ENCODE peak calls at places on chromosomes 11 and 22, in five cellular contexts. T is H1, P is mesenchymal stem cell, E is IMR-90, V is H9. Z is an unnamed sample.

GRCh38 chr11:34243620-34244493 is 114.0 kb downstream of the ABTB2 start:
- DNase-seq in T (no peak), P (peak), V (no peak), E (peak), Z (no peak)

GRCh38 chr11:75639752-75640151 is 29.1 kb downstream of the MAP6 start:
- DNase-seq in T (no peak), E (peak), P (peak), V (no peak), Z (no peak)

GRCh38 chr11:67389477-67389876 is 2.3 kb upstream of the RAD9A start:
- DNase-seq in T (peak), E (no peak), P (peak), V (peak), Z (no peak)

GRCh38 chr11:2582436-2582931 is 117.3 kb downstream of the KCNQ1OT1 start:
- DNase-seq in V (peak), P (no peak), E (no peak), T (peak), Z (no peak)

GRCh38 chr11:85725510-85726258 is 39.7 kb upstream of the CCDC89 start:
- DNase-seq in V (no peak), T (no peak), E (peak), P (peak), Z (no peak)

GRCh38 chr11:47611240-47611863 is 17.1 kb upstream of the C1QTNF4 start:
- DNase-seq in P (no peak), V (no peak), E (no peak), T (no peak), Z (no peak)

GRCh38 chr22:25933158-25933788 is 191.3 kb downstream of the MYO18B start:
- DNase-seq in P (no peak), E (no peak), T (no peak), V (no peak), Z (no peak)

GRCh38 chr22:49972163-49973017 is 11.8 kb downstream of the PIM3 start:
- DNase-seq in T (peak), P (no peak), E (no peak), V (peak), Z (no peak)

GRCh38 chr22:33014621-33015020 is 43.6 kb downstream of the SYN3 start:
- DNase-seq in V (no peak), E (no peak), P (no peak), T (no peak), Z (no peak)

GRCh38 chr22:24108073-24108472 is 73.2 kb upstream of the SUSD2 start:
- DNase-seq in P (no peak), V (peak), E (no peak), T (no peak), Z (no peak)

GRCh38 chr11:35689081-35689996 is 26.8 kb downstream of the TRIM44 start:
- DNase-seq in E (no peak), V (no peak), T (no peak), P (no peak), Z (no peak)

GRCh38 chr11:3164540-3165151 is 464 bp downstream of the OSBPL5 start:
- DNase-seq in T (no peak), P (no peak), E (no peak), V (no peak), Z (no peak)

GRCh38 chr11:9455722-9456121 is 5.1 kb upstream of the ZNF143 start:
- DNase-seq in T (no peak), E (no peak), V (no peak), P (no peak), Z (no peak)

GRCh38 chr22:28594784-28595324 is 84.8 kb downstream of the TTC28 start:
- DNase-seq in T (no peak), P (peak), V (no peak), E (peak), Z (peak)

GRCh38 chr11:102341844-102342318 is 5.1 kb upstream of the BIRC2 start:
- DNase-seq in E (peak), T (peak), P (peak), V (peak), Z (peak)

GRCh38 chr11:94767701-94768601 is at the start of gene AMOTL1:
- DNase-seq in V (peak), P (peak), E (peak), T (peak), Z (peak)

GRCh38 chr11:131495417-131495816 is 125.0 kb downstream of the NTM start:
- DNase-seq in E (no peak), P (no peak), T (no peak), V (no peak), Z (no peak)

GRCh38 chr22:26364066-26365015 is 64.7 kb upstream of the ASPHD2 start:
- DNase-seq in T (peak), E (peak), P (peak), V (peak), Z (peak)

GRCh38 chr11:80462211-80462610 is 1021.4 kb upstream of the TENM4 start:
- DNase-seq in T (no peak), P (peak), E (no peak), V (no peak), Z (no peak)

GRCh38 chr11:46679252-46680163 is 20.9 kb downstream of the ARHGAP1 start:
- DNase-seq in P (no peak), T (no peak), E (no peak), V (no peak), Z (no peak)

GRCh38 chr11:13717331-13717730 is 48.9 kb downstream of the FAR1 start:
- DNase-seq in V (no peak), P (peak), E (peak), T (no peak), Z (no peak)

GRCh38 chr22:46053563-46054090 is 76.7 kb upstream of the WNT7B start:
- DNase-seq in E (peak), V (no peak), T (no peak), P (no peak), Z (no peak)

GRCh38 chr22:23226497-23226850 is 46.2 kb downstream of the BCR start:
- DNase-seq in E (no peak), T (no peak), P (no peak), V (no peak), Z (no peak)

GRCh38 chr11:111157571-111157970 is 88.0 kb upstream of the POU2AF2 start:
- DNase-seq in T (no peak), V (no peak), E (no peak), P (no peak), Z (no peak)
- H2BK15ac ChIP-seq in T (no peak), V (no peak), E (no peak), P (no peak), Z (no peak)

GRCh38 chr11:15180212-15180814 is 65.6 kb downstream of the INSC start:
- DNase-seq in V (no peak), E (no peak), T (no peak), P (peak), Z (no peak)

GRCh38 chr11:15176646-15177163 is 62.0 kb downstream of the INSC start:
- DNase-seq in T (no peak), E (no peak), V (no peak), P (no peak), Z (no peak)

GRCh38 chr11:15179167-15179566 is 64.4 kb downstream of the INSC start:
- DNase-seq in T (no peak), E (peak), P (no peak), V (no peak), Z (no peak)

GRCh38 chr11:15177491-15177890 is 62.8 kb downstream of the INSC start:
- DNase-seq in P (no peak), V (no peak), T (no peak), E (no peak), Z (no peak)

GRCh38 chr11:15178214-15178613 is 63.5 kb downstream of the INSC start:
- DNase-seq in P (no peak), T (peak), V (no peak), E (no peak), Z (no peak)
- H2BK120ac ChIP-seq in P (no peak), T (no peak), V (no peak), E (peak), Z (no peak)

GRCh38 chr11:126781942-126782341 is 218.6 kb downstream of the KIRREL3 start:
- DNase-seq in T (no peak), V (no peak), P (no peak), E (no peak), Z (no peak)

DNA sequence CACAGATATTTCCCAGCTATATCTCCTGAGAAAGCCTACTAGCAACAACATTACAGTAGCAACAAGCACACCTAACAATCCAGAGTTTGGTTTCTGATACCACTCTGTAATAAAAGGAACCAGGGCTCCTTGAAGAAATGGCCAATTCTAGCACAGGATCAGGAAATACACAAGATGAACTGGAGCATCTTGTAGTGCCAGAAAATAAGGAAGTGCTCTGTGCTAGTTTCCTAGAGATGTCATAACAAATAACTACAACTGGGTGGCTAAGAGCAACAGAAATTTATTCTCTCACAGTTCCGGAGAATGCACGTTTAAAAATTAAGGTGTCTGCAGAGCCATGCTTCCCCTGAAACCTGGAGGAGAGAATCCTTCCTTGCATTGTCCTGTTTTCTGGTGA is 217.8 kb downstream of the KIRREL3 start:
- DNase-seq in T (no peak), V (no peak), E (no peak), P (no peak), Z (no peak)
- H2AFZ ChIP-seq in T (no peak), V (no peak), E (no peak), P (no peak), Z (no peak)

DNA sequence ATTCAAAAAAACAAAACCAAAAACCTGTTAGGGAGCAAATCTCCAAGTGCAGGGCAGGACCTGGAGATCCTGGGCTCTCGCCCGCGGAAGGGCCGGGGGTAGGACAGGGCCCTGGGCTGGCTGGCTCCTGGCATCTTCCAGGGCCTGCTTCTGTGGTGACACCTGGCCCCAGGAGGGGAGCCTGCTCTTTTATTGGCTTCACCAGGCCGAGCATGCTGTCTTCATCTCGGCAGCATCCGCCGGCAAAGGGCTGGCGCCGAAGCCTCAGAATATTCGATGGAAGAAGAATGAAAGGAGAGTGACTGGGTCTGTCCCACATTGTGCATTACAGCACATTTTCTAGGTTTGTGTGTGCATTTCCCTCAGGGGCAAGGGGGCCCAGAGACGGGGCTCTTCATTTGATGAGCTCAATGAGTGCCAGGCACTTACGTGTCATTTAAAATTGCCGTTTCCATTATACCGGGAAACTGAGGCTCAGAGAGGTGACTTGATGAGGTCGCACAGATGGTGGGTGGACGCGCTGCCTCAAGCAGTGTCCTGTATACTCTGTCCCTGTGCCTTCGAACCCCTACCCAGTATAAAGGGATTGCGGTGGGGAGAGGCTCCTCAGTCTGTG is 70.0 kb downstream of the RBX1 start:
- DNase-seq in E (no peak), T (peak), V (peak), P (peak), Z (no peak)
- H2BK15ac ChIP-seq in E (peak), T (peak), V (no peak), P (peak), Z (no peak)

GRCh38 chr11:121479839-121480238 is 27.1 kb upstream of the SORL1-AS1 start:
- DNase-seq in E (no peak), V (no peak), T (no peak), P (no peak), Z (no peak)

GRCh38 chr11:121485221-121485620 is 32.5 kb upstream of the SORL1-AS1 start:
- DNase-seq in T (no peak), P (no peak), V (no peak), E (no peak), Z (no peak)

GRCh38 chr11:121483805-121484478 is 31.2 kb upstream of the SORL1-AS1 start:
- DNase-seq in T (no peak), V (no peak), P (no peak), E (no peak), Z (no peak)

GRCh38 chr11:121479355-121479754 is 26.6 kb upstream of the SORL1-AS1 start:
- DNase-seq in E (no peak), T (peak), P (no peak), V (peak), Z (no peak)

DNA sequence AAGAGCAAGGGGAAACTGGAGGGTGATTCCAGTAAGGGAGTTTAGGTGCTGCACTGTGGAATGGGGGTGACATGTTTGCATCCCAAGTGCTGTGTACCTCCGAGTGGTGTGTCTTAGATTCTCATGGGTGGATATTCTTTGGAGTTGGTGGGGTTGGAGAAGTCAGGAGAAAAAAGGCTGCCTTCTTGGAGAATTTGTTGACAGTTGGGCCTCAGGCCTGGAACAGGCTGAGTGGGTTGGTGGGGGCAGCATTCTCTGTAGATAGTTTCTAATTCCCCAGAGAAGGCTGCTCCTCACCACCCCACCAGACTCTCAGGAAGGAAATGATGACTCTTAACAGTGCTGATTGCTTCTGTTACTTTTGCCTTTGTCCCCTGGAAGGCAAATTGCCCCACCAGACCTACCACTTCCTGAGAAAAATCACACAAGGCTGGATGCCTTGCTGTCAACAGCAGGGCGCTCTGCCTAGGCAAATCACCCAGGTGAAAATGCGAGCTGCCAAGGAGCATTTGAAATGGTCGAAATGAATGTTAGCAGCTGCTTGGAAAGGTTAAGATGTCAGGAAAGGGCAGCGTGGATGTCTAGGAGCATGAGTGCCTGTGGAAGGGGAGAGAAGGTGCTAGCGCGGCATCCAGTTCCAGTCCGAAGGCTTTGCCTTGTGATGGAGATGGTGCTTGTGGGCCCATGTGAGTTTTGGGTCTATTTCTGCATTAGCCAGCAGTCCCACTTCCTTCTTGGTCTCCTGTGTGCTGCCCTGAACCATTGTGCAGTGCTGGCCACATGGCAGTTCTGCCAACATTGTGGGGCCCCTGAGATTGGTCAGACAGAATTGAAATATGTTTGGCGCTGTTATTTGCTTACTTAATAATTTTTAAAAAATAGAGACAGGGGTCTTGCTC is 29.7 kb upstream of the SORL1-AS1 start:
- DNase-seq in P (no peak), T (no peak), V (no peak), E (no peak), Z (no peak)
- H2BK120ac ChIP-seq in P (peak), T (no peak), V (no peak), E (no peak), Z (no peak)

GRCh38 chr22:37561209-37562048 is 1.1 kb downstream of the CDC42EP1 start:
- DNase-seq in E (peak), P (peak), T (peak), V (peak), Z (peak)
- H2AFZ ChIP-seq in E (peak), P (no peak), T (no peak), V (no peak), Z (peak)

Z was measured in neuronal stem cell.